ENCODE peak calls at places on chromosomes 4 and X, in four cellular contexts. Z is right lobe of liver, Q is heart right ventricle, G is globus pallidus. I is an unnamed sample.

GRCh38 chrX:115251458-115252233 is 17.8 kb upstream of the LRCH2 start:
- DNase-seq in G (no peak), Q (no peak), Z (no peak), I (no peak)

GRCh38 chrX:135625995-135626394 is 87.4 kb upstream of the CT45A1 start:
- DNase-seq in Q (no peak), Z (no peak), G (peak), I (peak)

GRCh38 chrX:149568701-149569296 is 18.5 kb downstream of the MAGEA9B start:
- DNase-seq in G (no peak), Z (no peak), Q (no peak), I (peak)

GRCh38 chrX:113297456-113297855 is 456.8 kb upstream of the AMOT start:
- DNase-seq in Q (no peak), Z (no peak), G (no peak), I (no peak)

GRCh38 chrX:108224727-108225455 is 133.3 kb downstream of the ATG4A start:
- DNase-seq in Q (no peak), Z (no peak), G (peak), I (peak)

GRCh38 chrX:120603707-120604358 is at the start of gene MCTS1:
- DNase-seq in Q (peak), Z (peak), G (peak), I (peak)

GRCh38 chr4:18197467-18197866 is 175.9 kb upstream of the LCORL start:
- DNase-seq in Q (no peak), G (no peak), Z (no peak), I (no peak)

GRCh38 chr4:6701371-6701770 is 7.7 kb downstream of the S100P start:
- DNase-seq in Q (no peak), G (no peak), Z (no peak), I (no peak)

GRCh38 chr4:133498149-133498548 is 349.1 kb downstream of the PCDH10 start:
- DNase-seq in G (no peak), Z (no peak), Q (no peak), I (no peak)

GRCh38 chr4:141587897-141588296 is 48.5 kb upstream of the IL15 start:
- DNase-seq in Q (no peak), Z (no peak), G (no peak), I (no peak)

GRCh38 chrX:33188286-33188685 is 23.1 kb downstream of the DMD start:
- DNase-seq in Q (no peak), G (no peak), Z (no peak), I (no peak)

GRCh38 chr4:93502991-93503390 is 325.6 kb upstream of the ATOH1 start:
- DNase-seq in Z (no peak), Q (no peak), G (no peak), I (no peak)

GRCh38 chr4:25865586-25865985 is 2.8 kb upstream of the SEL1L3 start:
- DNase-seq in Z (no peak), Q (no peak), G (no peak), I (no peak)

GRCh38 chr4:146095091-146095690 is 80.3 kb upstream of the LSM6 start:
- DNase-seq in Q (peak), G (peak), Z (no peak), I (peak)

GRCh38 chr4:1400191-1400805 is 5.9 kb downstream of the NKX1-1 start:
- DNase-seq in Q (no peak), G (no peak), Z (peak), I (no peak)

GRCh38 chr4:185238261-185238681 is 28.9 kb downstream of the SNX25 start:
- DNase-seq in Z (no peak), G (no peak), Q (no peak), I (no peak)

GRCh38 chrX:119790977-119791436 is 423 bp downstream of the RPL39 start:
- DNase-seq in G (peak), Q (peak), Z (no peak), I (peak)

GRCh38 chr4:73127839-73128448 is 58.4 kb upstream of the COX18 start:
- DNase-seq in Z (no peak), G (peak), Q (no peak), I (peak)

GRCh38 chr4:185039508-185040273 is 21.4 kb downstream of the HELT start:
- DNase-seq in Z (no peak), G (peak), Q (peak), I (peak)

GRCh38 chrX:44874481-44875184 is 1.6 kb downstream of the KDM6A start:
- DNase-seq in Q (peak), G (peak), Z (no peak), I (peak)

GRCh38 chr4:109801895-109802319 is at the start of gene CFI:
- DNase-seq in Q (no peak), Z (no peak), G (no peak), I (no peak)

GRCh38 chr4:66688674-66689073 is 856.6 kb downstream of the CENPC start:
- DNase-seq in Z (no peak), Q (no peak), G (peak), I (peak)

GRCh38 chrX:135391734-135392133 is 30.0 kb upstream of the SMIM10L2A start:
- DNase-seq in Q (no peak), Z (no peak), G (no peak), I (no peak)

GRCh38 chr4:106365613-106366012 is 3.0 kb downstream of the GIMD1 start:
- DNase-seq in Z (no peak), Q (no peak), G (no peak), I (no peak)